ENCODE peak calls at places on chromosomes 7 and 10, in ten cellular contexts. V, U, J, T, Y, H, X, K, L and M are unnamed samples.
A peak's percentile ranks its signal among the peaks of the same experiment; 100 is the strongest.

GRCh38 chr10:2968401-2968800 is 98.9 kb upstream of the PFKP start:
- DNase-seq in U (no peak), L (no peak), V (no peak), T (no peak), X (no peak), K (no peak), Y (no peak), J (no peak), H (no peak), M (no peak)

GRCh38 chr10:52747680-52748079 is 24.9 kb downstream of the MBL2 start:
- DNase-seq in T (no peak), V (no peak), L (no peak), X (no peak), H (no peak), Y (no peak), J (no peak), K (peak; percentile 81), U (no peak), M (no peak)

GRCh38 chr10:105328441-105328840 is 687.4 kb downstream of the SORCS3 start:
- DNase-seq in T (no peak), J (no peak), L (no peak), V (no peak), H (no peak), K (no peak), X (no peak), U (no peak), Y (no peak), M (no peak)

GRCh38 chr10:124534821-124535601 is 73.4 kb downstream of the LHPP start:
- DNase-seq in V (no peak), K (no peak), Y (no peak), U (no peak), H (no peak), T (no peak), L (no peak), J (no peak), X (no peak), M (no peak)

GRCh38 chr10:74766501-74766900 is 59.9 kb upstream of the KAT6B start:
- DNase-seq in V (no peak), Y (no peak), K (no peak), X (no peak), L (no peak), T (no peak), H (no peak), U (no peak), J (no peak), M (no peak)

GRCh38 chr7:22589641-22590141 is 89.7 kb upstream of the STEAP1B start:
- DNase-seq in U (no peak), L (no peak), H (peak; percentile 34), T (no peak), X (peak; percentile 67), V (no peak), K (no peak), Y (no peak), J (peak; percentile 51), M (no peak)

GRCh38 chr7:26618898-26619297 is 245.5 kb downstream of the SKAP2 start:
- DNase-seq in X (no peak), Y (no peak), H (no peak), K (no peak), U (no peak), L (peak; percentile 6), J (no peak), T (no peak), V (no peak), M (no peak)

GRCh38 chr10:119657725-119658124 is 6.5 kb downstream of the BAG3 start:
- DNase-seq in K (no peak), T (no peak), V (no peak), U (no peak), Y (peak; percentile 25), X (peak; percentile 91), H (no peak), J (no peak), L (peak; percentile 62), M (no peak)

GRCh38 chr10:69801434-69802315 is at the start of gene COL13A1:
- DNase-seq in L (peak; percentile 27), Y (peak; percentile 27), V (no peak), U (no peak), X (no peak), K (no peak), H (peak; percentile 97), T (peak; percentile 64), J (no peak), M (no peak)

GRCh38 chr10:102342958-102343357 is 52.5 kb upstream of the NFKB2 start:
- DNase-seq in K (no peak), T (no peak), L (no peak), Y (no peak), J (no peak), V (no peak), X (no peak), H (no peak), U (no peak), M (no peak)

GRCh38 chr10:21722209-21722608 is 188.2 kb downstream of the MLLT10 start:
- DNase-seq in L (no peak), K (no peak), T (no peak), Y (no peak), J (no peak), H (no peak), V (no peak), X (no peak), U (no peak), M (no peak)

GRCh38 chr7:102036958-102037357 is 219.5 kb downstream of the CUX1 start:
- DNase-seq in X (peak; percentile 27), J (no peak), K (no peak), U (no peak), H (no peak), Y (no peak), L (no peak), V (no peak), T (peak; percentile 16), M (no peak)

GRCh38 chr10:114273910-114274309 is 34.9 kb downstream of the VWA2 start:
- DNase-seq in Y (no peak), L (no peak), H (no peak), T (no peak), U (no peak), V (no peak), J (no peak), K (no peak), X (no peak), M (no peak)

GRCh38 chr7:74379938-74380337 is 73.8 kb upstream of the GTF2IRD1 start:
- DNase-seq in V (no peak), H (no peak), X (peak; percentile 87), U (peak; percentile 87), K (no peak), Y (no peak), J (no peak), L (peak; percentile 67), T (no peak), M (no peak)

GRCh38 chr10:55627526-55628170 is 733.4 kb downstream of the ZWINT start:
- DNase-seq in J (no peak), Y (no peak), K (no peak), U (no peak), L (no peak), X (no peak), V (no peak), T (no peak), H (peak; percentile 80), M (no peak)

DNA sequence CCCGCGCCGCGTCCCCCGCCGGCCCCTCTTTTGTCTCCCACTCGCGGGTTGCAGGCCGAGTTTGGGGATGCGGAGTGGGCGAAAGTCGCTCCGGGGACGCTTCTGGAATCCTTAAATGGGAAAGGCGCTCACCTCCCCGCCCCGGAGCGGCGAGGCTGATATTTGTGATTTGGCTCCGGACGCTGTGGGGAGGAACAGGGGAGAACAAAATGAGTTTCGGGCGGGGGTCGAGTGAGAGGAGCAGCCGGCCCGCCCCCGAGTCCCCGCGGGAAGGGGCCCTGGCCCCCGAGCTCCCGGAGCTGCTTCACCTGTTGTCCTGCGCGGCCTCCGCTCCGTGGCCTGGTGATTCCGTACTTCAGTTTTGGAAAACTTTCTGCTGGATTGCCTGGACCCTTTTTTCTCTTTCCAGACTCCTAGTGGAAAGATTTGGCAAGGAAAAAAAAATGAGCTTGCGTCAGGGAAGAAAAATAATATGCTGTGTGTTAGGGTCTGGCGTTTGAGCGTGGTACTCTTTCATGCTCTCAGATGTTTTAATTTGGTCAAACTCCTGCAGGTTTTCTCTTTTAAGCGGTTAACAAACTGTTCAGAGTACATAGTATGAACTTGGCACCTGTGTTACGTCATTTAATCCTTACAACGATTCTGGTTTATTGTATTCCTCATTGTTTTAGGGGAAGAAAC is 831 bp downstream of the BMPR1A start:
- DNase-seq in H (peak; percentile 50), K (no peak), U (peak; percentile 31), J (no peak), Y (peak; percentile 46), T (peak; percentile 83), X (peak; percentile 82), V (peak; percentile 62), L (peak; percentile 26), M (no peak)
- H3K4me1 ChIP-seq in H (peaks cover 53% of the 10 kb centered on the region), K (peaks cover 29% of the 10 kb centered on the region), U (peaks cover 11% of the 10 kb centered on the region), J (no peaks in the 10 kb centered on the region), Y (peaks cover 43% of the 10 kb centered on the region), T (peaks cover 19% of the 10 kb centered on the region), X (peaks cover 49% of the 10 kb centered on the region), V (peaks cover 61% of the 10 kb centered on the region), L (peaks cover 9% of the 10 kb centered on the region), M (peaks cover 31% of the 10 kb centered on the region)

GRCh38 chr7:77537595-77538185 is 595 bp downstream of the PTPN12 start:
- DNase-seq in T (peak; percentile 92), Y (peak; percentile 47), L (peak; percentile 24), K (no peak), X (peak; percentile 74), V (peak; percentile 32), J (no peak), H (peak; percentile 52), U (peak; percentile 39), M (peak; percentile 89)
- TF ChIP-seq POLR2AphosphoS5 in T (peak; percentile 56), Y (no peak), L (no peak), K (no peak), X (no peak), V (no peak), J (no peak), H (peak; percentile 36), U (no peak), M (no peak)

GRCh38 chr7:55537458-55537825 is 34.9 kb downstream of the VOPP1 start:
- DNase-seq in X (no peak), J (no peak), V (no peak), L (no peak), K (no peak), H (no peak), U (no peak), T (no peak), Y (no peak), M (no peak)
- H3K4me1 ChIP-seq in X (peaks cover 27% of the 10 kb centered on the region), J (no peaks in the 10 kb centered on the region), V (peaks cover 53% of the 10 kb centered on the region), L (no peaks in the 10 kb centered on the region), K (peaks cover 36% of the 10 kb centered on the region), H (peaks cover 58% of the 10 kb centered on the region), U (peaks cover 42% of the 10 kb centered on the region), T (peaks cover 59% of the 10 kb centered on the region), Y (peaks cover 23% of the 10 kb centered on the region), M (peaks cover 47% of the 10 kb centered on the region)

DNA sequence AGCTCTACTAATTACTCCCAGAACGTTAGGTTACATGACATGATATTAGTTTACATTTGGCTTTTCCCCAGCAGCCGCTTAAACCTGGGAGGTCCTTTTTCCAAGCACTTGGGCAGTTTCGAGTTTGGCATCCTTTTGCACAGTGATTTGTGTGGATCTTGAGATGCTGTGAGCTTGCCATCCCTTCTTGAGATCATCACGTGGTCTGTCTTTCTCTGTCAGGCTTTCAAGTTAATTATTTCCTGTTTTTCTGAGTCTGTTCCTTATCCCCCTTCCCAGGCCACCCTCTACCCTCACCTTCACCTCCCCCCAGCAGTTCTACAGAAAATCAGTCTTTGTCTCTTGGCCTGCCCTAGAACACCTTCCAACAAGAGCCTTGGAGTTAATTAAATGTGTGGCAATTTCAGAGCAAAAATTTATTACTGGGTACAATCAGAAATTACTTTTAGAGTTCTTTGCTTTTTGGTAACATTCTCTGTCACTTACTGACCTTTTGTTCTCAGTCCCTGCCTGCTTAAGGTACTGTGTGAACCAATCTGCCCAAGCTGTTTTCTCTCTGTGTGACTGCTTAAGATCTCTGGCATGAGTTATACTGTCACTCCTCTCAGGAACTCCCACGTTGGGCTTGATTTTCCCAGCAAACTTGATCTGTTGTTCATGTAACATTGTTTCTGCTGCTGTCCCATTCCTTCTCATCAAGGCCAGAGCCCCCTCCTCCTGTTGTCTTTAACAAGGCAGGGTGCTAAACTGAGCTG is 3.1 kb upstream of the SLF2 start:
- DNase-seq in H (no peak), X (no peak), Y (no peak), T (no peak), L (no peak), K (no peak), V (no peak), J (no peak), U (no peak), M (no peak)
- TF ChIP-seq POLR2AphosphoS5 in H (no peak), X (no peak), Y (no peak), T (no peak), L (peak; percentile 3), K (no peak), V (no peak), J (no peak), U (no peak), M (no peak)